ENCODE peak calls at places on chromosomes 7 and 10, in six cellular contexts. One of them, this sample, is unnamed. For H3K4me1 and H3K9me3, the result is how much of the 10 kb centered on the place peaks cover.

GRCh38 chr7:45001138-45001694 is 1.2 kb downstream of the CCM2 start:
- DNase-seq in CD8-positive, alpha-beta memory T cell: peak
- DNase-seq in GM23248: peak
- DNase-seq in aorta: no peak
- DNase-seq in fibroblast of lung: peak
- DNase-seq in neuronal stem cell: no peak
- DNase-seq in this sample: no peak

GRCh38 chr10:123997486-123998196 is 95.8 kb downstream of the CHST15 start:
- DNase-seq in CD8-positive, alpha-beta memory T cell: no peak
- DNase-seq in GM23248: peak
- DNase-seq in aorta: no peak
- DNase-seq in fibroblast of lung: peak
- DNase-seq in neuronal stem cell: no peak
- DNase-seq in this sample: no peak

GRCh38 chr7:123674399-123675091 is 18.9 kb downstream of the LMOD2 start:
- DNase-seq in CD8-positive, alpha-beta memory T cell: no peak
- DNase-seq in GM23248: peak
- DNase-seq in aorta: no peak
- DNase-seq in fibroblast of lung: peak
- DNase-seq in neuronal stem cell: no peak
- DNase-seq in this sample: no peak

GRCh38 chr10:50614444-50615137 is 9.2 kb downstream of the SGMS1 start:
- DNase-seq in CD8-positive, alpha-beta memory T cell: no peak
- DNase-seq in GM23248: no peak
- DNase-seq in aorta: no peak
- DNase-seq in fibroblast of lung: no peak
- DNase-seq in neuronal stem cell: no peak
- DNase-seq in this sample: peak

GRCh38 chr7:2956076-2956475 is 87.6 kb downstream of the CARD11 start:
- DNase-seq in CD8-positive, alpha-beta memory T cell: no peak
- DNase-seq in GM23248: no peak
- DNase-seq in aorta: peak
- DNase-seq in fibroblast of lung: no peak
- DNase-seq in neuronal stem cell: no peak
- DNase-seq in this sample: no peak

GRCh38 chr7:150511039-150511438 is 3.6 kb upstream of the GIMAP7 start:
- DNase-seq in CD8-positive, alpha-beta memory T cell: no peak
- DNase-seq in GM23248: no peak
- DNase-seq in aorta: no peak
- DNase-seq in fibroblast of lung: no peak
- DNase-seq in neuronal stem cell: no peak
- DNase-seq in this sample: no peak

GRCh38 chr10:72109619-72110215 is 21.4 kb upstream of the SPOCK2 start:
- DNase-seq in CD8-positive, alpha-beta memory T cell: no peak
- DNase-seq in GM23248: no peak
- DNase-seq in aorta: no peak
- DNase-seq in fibroblast of lung: no peak
- DNase-seq in neuronal stem cell: no peak
- DNase-seq in this sample: no peak

GRCh38 chr7:80643336-80643925 is 5.0 kb downstream of the CD36 start:
- DNase-seq in CD8-positive, alpha-beta memory T cell: no peak
- DNase-seq in GM23248: no peak
- DNase-seq in aorta: no peak
- DNase-seq in fibroblast of lung: peak
- DNase-seq in neuronal stem cell: no peak
- DNase-seq in this sample: no peak

DNA sequence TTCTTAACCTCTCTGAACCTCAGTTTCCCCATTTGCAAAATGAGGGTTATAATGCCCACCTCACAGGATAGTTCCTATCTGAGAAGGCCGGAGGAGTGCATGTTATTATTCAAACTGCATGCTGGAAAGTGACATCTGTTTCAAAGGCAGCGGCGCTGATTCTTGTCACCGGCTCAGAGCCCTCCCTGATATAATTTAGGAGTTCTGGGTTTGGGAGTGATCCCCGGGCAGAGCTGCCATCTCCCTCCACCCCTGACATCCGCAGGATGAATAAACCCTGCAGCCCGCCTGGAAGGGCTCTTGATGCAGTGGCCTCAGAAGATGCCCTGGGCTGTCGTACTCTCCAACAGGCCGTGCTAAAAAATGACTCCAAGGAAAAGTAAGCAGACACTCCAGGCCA is 47.0 kb upstream of the MYL10 start:
- DNase-seq in CD8-positive, alpha-beta memory T cell: no peak
- DNase-seq in GM23248: no peak
- DNase-seq in aorta: no peak
- DNase-seq in fibroblast of lung: no peak
- DNase-seq in neuronal stem cell: no peak
- DNase-seq in this sample: no peak
- H3K4me3 ChIP-seq in CD8-positive, alpha-beta memory T cell: no peak
- H3K4me3 ChIP-seq in GM23248: no peak
- H3K4me3 ChIP-seq in aorta: no peak
- H3K4me3 ChIP-seq in fibroblast of lung: no peak
- H3K4me3 ChIP-seq in neuronal stem cell: no peak
- H3K4me3 ChIP-seq in this sample: no peak

GRCh38 chr7:105677395-105677701 is 96.1 kb upstream of the EFCAB10 start:
- DNase-seq in CD8-positive, alpha-beta memory T cell: no peak
- DNase-seq in GM23248: no peak
- DNase-seq in aorta: no peak
- DNase-seq in fibroblast of lung: no peak
- DNase-seq in neuronal stem cell: no peak
- DNase-seq in this sample: no peak
- H3K4me1 ChIP-seq in CD8-positive, alpha-beta memory T cell: half or more
- H3K4me1 ChIP-seq in GM23248: under half
- H3K4me1 ChIP-seq in aorta: under half
- H3K4me1 ChIP-seq in fibroblast of lung: under half
- H3K4me1 ChIP-seq in neuronal stem cell: under half
- H3K4me1 ChIP-seq in this sample: under half

GRCh38 chr10:112182808-112183328 is 697 bp downstream of the GPAM start:
- DNase-seq in CD8-positive, alpha-beta memory T cell: no peak
- DNase-seq in GM23248: no peak
- DNase-seq in aorta: no peak
- DNase-seq in fibroblast of lung: peak
- DNase-seq in neuronal stem cell: peak
- DNase-seq in this sample: peak

GRCh38 chr10:112185959-112186358 is 2.4 kb upstream of the GPAM start:
- DNase-seq in CD8-positive, alpha-beta memory T cell: no peak
- DNase-seq in GM23248: peak
- DNase-seq in aorta: no peak
- DNase-seq in fibroblast of lung: no peak
- DNase-seq in neuronal stem cell: no peak
- DNase-seq in this sample: no peak

GRCh38 chr10:112184379-112184778 is 814 bp upstream of the GPAM start:
- DNase-seq in CD8-positive, alpha-beta memory T cell: no peak
- DNase-seq in GM23248: peak
- DNase-seq in aorta: no peak
- DNase-seq in fibroblast of lung: no peak
- DNase-seq in neuronal stem cell: no peak
- DNase-seq in this sample: no peak

GRCh38 chr10:112184052-112184371 is 447 bp upstream of the GPAM start:
- DNase-seq in CD8-positive, alpha-beta memory T cell: no peak
- DNase-seq in GM23248: no peak
- DNase-seq in aorta: no peak
- DNase-seq in fibroblast of lung: no peak
- DNase-seq in neuronal stem cell: no peak
- DNase-seq in this sample: no peak

GRCh38 chr10:112183329-112184051 is at the start of gene GPAM:
- DNase-seq in CD8-positive, alpha-beta memory T cell: peak
- DNase-seq in GM23248: peak
- DNase-seq in aorta: peak
- DNase-seq in fibroblast of lung: peak
- DNase-seq in neuronal stem cell: peak
- DNase-seq in this sample: peak
- H3K9me3 ChIP-seq in CD8-positive, alpha-beta memory T cell: under half
- H3K9me3 ChIP-seq in GM23248: under half
- H3K9me3 ChIP-seq in aorta: under half
- H3K9me3 ChIP-seq in fibroblast of lung: under half
- H3K9me3 ChIP-seq in neuronal stem cell: under half
- H3K9me3 ChIP-seq in this sample: under half

DNA sequence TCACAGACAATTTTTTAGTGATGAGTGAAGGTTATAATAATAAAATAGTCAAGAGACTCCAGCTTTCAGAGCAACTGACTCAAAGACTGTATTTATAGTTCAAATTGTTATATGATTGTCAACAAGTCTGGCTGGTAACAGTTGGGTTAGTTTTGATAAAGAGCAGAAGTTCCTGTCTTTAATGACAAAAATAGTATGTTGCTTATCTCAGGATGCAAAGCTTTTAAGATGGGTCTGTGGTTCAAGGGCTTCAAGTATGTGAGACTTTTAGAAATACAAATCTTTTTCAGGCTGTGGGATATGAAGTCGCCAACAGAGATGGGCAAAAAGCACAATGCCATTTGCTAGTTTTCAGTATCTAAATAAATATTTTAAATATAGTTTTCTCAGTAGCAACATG is 118.4 kb downstream of the ABCA13 start:
- DNase-seq in CD8-positive, alpha-beta memory T cell: no peak
- DNase-seq in GM23248: no peak
- DNase-seq in aorta: no peak
- DNase-seq in fibroblast of lung: no peak
- DNase-seq in neuronal stem cell: no peak
- DNase-seq in this sample: no peak
- H3K4me3 ChIP-seq in CD8-positive, alpha-beta memory T cell: no peak
- H3K4me3 ChIP-seq in GM23248: no peak
- H3K4me3 ChIP-seq in aorta: no peak
- H3K4me3 ChIP-seq in fibroblast of lung: no peak
- H3K4me3 ChIP-seq in neuronal stem cell: no peak
- H3K4me3 ChIP-seq in this sample: no peak

DNA sequence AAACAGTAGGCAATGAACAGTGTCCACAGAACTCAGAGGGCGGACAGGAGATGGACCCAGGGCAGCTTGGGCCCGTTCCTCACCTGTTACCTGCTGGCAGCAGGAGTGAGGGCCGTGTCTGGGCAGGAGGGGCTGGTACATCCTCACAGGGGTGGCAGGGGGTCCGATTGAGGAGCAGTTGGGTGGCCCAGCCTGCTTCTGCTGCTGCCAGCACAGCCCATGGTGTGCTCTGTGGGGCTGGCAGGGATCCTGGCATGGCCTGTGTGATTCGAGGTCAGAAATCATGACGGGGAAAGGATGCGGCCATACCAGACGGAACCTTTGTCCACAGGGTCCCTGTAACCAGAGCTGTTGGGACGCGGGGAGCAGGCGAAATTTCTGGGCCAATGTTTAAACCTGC is 49.6 kb downstream of the INPP5A start:
- DNase-seq in CD8-positive, alpha-beta memory T cell: no peak
- DNase-seq in GM23248: no peak
- DNase-seq in aorta: peak
- DNase-seq in fibroblast of lung: no peak
- DNase-seq in neuronal stem cell: no peak
- DNase-seq in this sample: no peak
- H3K4me1 ChIP-seq in CD8-positive, alpha-beta memory T cell: under half
- H3K4me1 ChIP-seq in GM23248: under half
- H3K4me1 ChIP-seq in aorta: under half
- H3K4me1 ChIP-seq in fibroblast of lung: under half
- H3K4me1 ChIP-seq in neuronal stem cell: under half
- H3K4me1 ChIP-seq in this sample: under half

GRCh38 chr7:157918326-157918725 is 581.5 kb downstream of the DNAJB6 start:
- DNase-seq in CD8-positive, alpha-beta memory T cell: no peak
- DNase-seq in GM23248: no peak
- DNase-seq in aorta: peak
- DNase-seq in fibroblast of lung: no peak
- DNase-seq in neuronal stem cell: no peak
- DNase-seq in this sample: no peak

GRCh38 chr7:157916946-157917670 is 580.3 kb downstream of the DNAJB6 start:
- DNase-seq in CD8-positive, alpha-beta memory T cell: no peak
- DNase-seq in GM23248: no peak
- DNase-seq in aorta: peak
- DNase-seq in fibroblast of lung: no peak
- DNase-seq in neuronal stem cell: no peak
- DNase-seq in this sample: no peak
- H3K9me3 ChIP-seq in CD8-positive, alpha-beta memory T cell: under half
- H3K9me3 ChIP-seq in GM23248: under half
- H3K9me3 ChIP-seq in aorta: under half
- H3K9me3 ChIP-seq in fibroblast of lung: under half
- H3K9me3 ChIP-seq in neuronal stem cell: under half
- H3K9me3 ChIP-seq in this sample: under half

GRCh38 chr7:159197066-159197975 is 52.7 kb upstream of the VIPR2 start:
- DNase-seq in CD8-positive, alpha-beta memory T cell: no peak
- DNase-seq in GM23248: no peak
- DNase-seq in aorta: no peak
- DNase-seq in fibroblast of lung: no peak
- DNase-seq in neuronal stem cell: peak
- DNase-seq in this sample: no peak
- H3K4me3 ChIP-seq in CD8-positive, alpha-beta memory T cell: peak
- H3K4me3 ChIP-seq in GM23248: no peak
- H3K4me3 ChIP-seq in aorta: no peak
- H3K4me3 ChIP-seq in fibroblast of lung: no peak
- H3K4me3 ChIP-seq in neuronal stem cell: no peak
- H3K4me3 ChIP-seq in this sample: no peak